ENCODE peak calls at places on chromosome 17, in ten cellular contexts. F, G, Q, S, V, C, A, X, J and B are unnamed samples.

GRCh38 chr17:39110435-39111136 is 40.9 kb downstream of the PLXDC1 start:
- DNase-seq in F (no peak), G (no peak), Q (no peak), S (no peak), V (no peak), C (no peak), A (no peak), X (no peak), J (no peak), B (no peak)

GRCh38 chr17:8186787-8187516 is 3.0 kb downstream of the BORCS6 start:
- DNase-seq in F (peak), G (peak), Q (peak), S (peak), V (peak), C (peak), A (peak), X (peak), J (peak), B (peak)

GRCh38 chr17:71726320-71726719 is 394.5 kb upstream of the SOX9 start:
- DNase-seq in F (no peak), G (no peak), Q (no peak), S (no peak), V (no peak), C (no peak), A (no peak), X (no peak), J (no peak), B (no peak)

GRCh38 chr17:72514888-72515287 is 394.1 kb downstream of the SOX9 start:
- DNase-seq in F (no peak), G (peak), Q (no peak), S (no peak), V (no peak), C (no peak), A (no peak), X (no peak), J (no peak), B (no peak)

GRCh38 chr17:51120357-51120738 is 320 bp downstream of the SPAG9 start:
- DNase-seq in F (no peak), G (peak), Q (peak), S (peak), V (no peak), C (peak), A (no peak), X (no peak), J (no peak), B (peak)

GRCh38 chr17:46910179-46910927 is 12.6 kb upstream of the GOSR2 start:
- DNase-seq in F (no peak), G (no peak), Q (no peak), S (no peak), V (no peak), C (no peak), A (no peak), X (no peak), J (no peak), B (no peak)

GRCh38 chr17:1137465-1137894 is 42.3 kb downstream of the ABR start:
- DNase-seq in F (no peak), G (no peak), Q (no peak), S (no peak), V (no peak), C (no peak), A (no peak), X (no peak), J (no peak), B (no peak)

GRCh38 chr17:19342611-19343255 is 19.8 kb downstream of the B9D1 start:
- DNase-seq in F (no peak), G (no peak), Q (no peak), S (no peak), V (no peak), C (no peak), A (no peak), X (no peak), J (no peak), B (peak)

GRCh38 chr17:66268247-66268927 is 34.0 kb upstream of the PRKCA start:
- DNase-seq in F (no peak), G (no peak), Q (no peak), S (no peak), V (no peak), C (no peak), A (no peak), X (no peak), J (peak), B (no peak)

GRCh38 chr17:77493238-77493812 is 352.6 kb downstream of the SEC14L1 start:
- DNase-seq in F (no peak), G (no peak), Q (no peak), S (no peak), V (no peak), C (peak), A (no peak), X (no peak), J (no peak), B (no peak)

GRCh38 chr17:4998027-4998665 is 396 bp downstream of the KIF1C start:
- DNase-seq in F (no peak), G (no peak), Q (peak), S (peak), V (no peak), C (no peak), A (peak), X (no peak), J (no peak), B (no peak)

GRCh38 chr17:42171831-42172230 is 9.1 kb downstream of the KCNH4 start:
- DNase-seq in F (no peak), G (no peak), Q (no peak), S (no peak), V (no peak), C (no peak), A (peak), X (no peak), J (no peak), B (peak)

GRCh38 chr17:64778102-64778366 is 115.9 kb upstream of the SMURF2 start:
- DNase-seq in F (no peak), G (no peak), Q (no peak), S (no peak), V (no peak), C (no peak), A (no peak), X (no peak), J (no peak), B (no peak)

GRCh38 chr17:4066210-4066609 is 76.6 kb downstream of the ZZEF1 start:
- DNase-seq in F (no peak), G (no peak), Q (no peak), S (no peak), V (no peak), C (no peak), A (no peak), X (no peak), J (no peak), B (no peak)

GRCh38 chr17:14305785-14306496 is 5.1 kb downstream of the HS3ST3B1 start:
- DNase-seq in F (no peak), G (no peak), Q (no peak), S (no peak), V (no peak), C (no peak), A (no peak), X (no peak), J (no peak), B (no peak)

GRCh38 chr17:47816111-47816735 is 5.4 kb downstream of the OSBPL7 start:
- DNase-seq in F (no peak), G (no peak), Q (no peak), S (no peak), V (no peak), C (no peak), A (no peak), X (no peak), J (no peak), B (no peak)

GRCh38 chr17:57236686-57237299 is 19.5 kb upstream of the MSI2 start:
- DNase-seq in F (no peak), G (no peak), Q (no peak), S (no peak), V (no peak), C (no peak), A (no peak), X (no peak), J (no peak), B (no peak)

GRCh38 chr17:60421273-60422161 is 772 bp upstream of the CHCT1 start:
- DNase-seq in F (peak), G (peak), Q (peak), S (peak), V (no peak), C (peak), A (peak), X (peak), J (no peak), B (peak)

GRCh38 chr17:39153541-39154111 is 2.2 kb upstream of the PLXDC1 start:
- DNase-seq in F (peak), G (peak), Q (peak), S (peak), V (peak), C (peak), A (peak), X (peak), J (peak), B (peak)

GRCh38 chr17:77291591-77292386 is 151.0 kb downstream of the SEC14L1 start:
- DNase-seq in F (no peak), G (no peak), Q (no peak), S (no peak), V (no peak), C (no peak), A (no peak), X (no peak), J (no peak), B (no peak)

GRCh38 chr17:76529643-76530488 is 7.6 kb downstream of the CYGB start:
- DNase-seq in F (no peak), G (peak), Q (no peak), S (no peak), V (peak), C (no peak), A (no peak), X (no peak), J (no peak), B (no peak)

GRCh38 chr17:29390856-29391631 is 881 bp downstream of the TAOK1 start:
- DNase-seq in F (no peak), G (peak), Q (no peak), S (no peak), V (no peak), C (no peak), A (peak), X (peak), J (no peak), B (peak)

GRCh38 chr17:51703364-51704341 is 443.3 kb downstream of the UTP18 start:
- DNase-seq in F (no peak), G (no peak), Q (no peak), S (no peak), V (no peak), C (no peak), A (no peak), X (no peak), J (no peak), B (no peak)

GRCh38 chr17:82627827-82628226 is 20.4 kb downstream of the WDR45B start:
- DNase-seq in F (no peak), G (peak), Q (no peak), S (no peak), V (no peak), C (no peak), A (no peak), X (no peak), J (no peak), B (no peak)

GRCh38 chr17:46977348-46977747 is 1.7 kb downstream of the RPRML start:
- DNase-seq in F (no peak), G (no peak), Q (no peak), S (no peak), V (no peak), C (no peak), A (peak), X (no peak), J (no peak), B (no peak)

GRCh38 chr17:5780476-5780875 is 196.2 kb upstream of the NLRP1 start:
- DNase-seq in F (no peak), G (no peak), Q (no peak), S (no peak), V (no peak), C (no peak), A (no peak), X (no peak), J (no peak), B (peak)

GRCh38 chr17:82272495-82273326 is 789 bp downstream of the CSNK1D start:
- DNase-seq in F (no peak), G (no peak), Q (peak), S (peak), V (no peak), C (no peak), A (no peak), X (no peak), J (no peak), B (no peak)

GRCh38 chr17:63911657-63912100 is 621 bp upstream of the CSHL1 start:
- DNase-seq in F (peak), G (no peak), Q (peak), S (peak), V (no peak), C (peak), A (peak), X (no peak), J (no peak), B (no peak)

GRCh38 chr17:37527249-37527851 is 37.7 kb downstream of the DUSP14 start:
- DNase-seq in F (no peak), G (no peak), Q (peak), S (no peak), V (no peak), C (no peak), A (no peak), X (peak), J (no peak), B (no peak)

GRCh38 chr17:14302421-14303099 is 1.7 kb downstream of the HS3ST3B1 start:
- DNase-seq in F (peak), G (peak), Q (peak), S (peak), V (no peak), C (peak), A (peak), X (peak), J (peak), B (peak)

GRCh38 chr17:39538875-39539274 is 68.8 kb downstream of the NEUROD2 start:
- DNase-seq in F (no peak), G (no peak), Q (no peak), S (no peak), V (no peak), C (no peak), A (no peak), X (peak), J (no peak), B (no peak)

GRCh38 chr17:45103269-45103795 is 29.0 kb downstream of the PLCD3 start:
- DNase-seq in F (no peak), G (no peak), Q (no peak), S (no peak), V (no peak), C (no peak), A (no peak), X (no peak), J (no peak), B (no peak)

GRCh38 chr17:45784583-45785372 is 658 bp downstream of the CRHR1 start:
- DNase-seq in F (no peak), G (no peak), Q (peak), S (peak), V (no peak), C (no peak), A (peak), X (no peak), J (no peak), B (peak)

GRCh38 chr17:58488428-58488890 is 251 bp upstream of the HSF5 start:
- DNase-seq in F (no peak), G (no peak), Q (no peak), S (no peak), V (no peak), C (no peak), A (no peak), X (no peak), J (no peak), B (no peak)

GRCh38 chr17:82914375-82914774 is 74.6 kb upstream of the ZNF750 start:
- DNase-seq in F (no peak), G (no peak), Q (no peak), S (no peak), V (no peak), C (no peak), A (no peak), X (no peak), J (no peak), B (no peak)

GRCh38 chr17:22503322-22503899 is 811.1 kb downstream of the KCNJ18 start:
- DNase-seq in F (no peak), G (no peak), Q (no peak), S (no peak), V (no peak), C (no peak), A (no peak), X (no peak), J (no peak), B (no peak)

GRCh38 chr17:64183815-64184397 is 54.0 kb upstream of the ERN1 start:
- DNase-seq in F (no peak), G (no peak), Q (no peak), S (no peak), V (no peak), C (no peak), A (no peak), X (no peak), J (no peak), B (no peak)